ENCODE peak calls at places on chromosomes 7 and 10, in ten cellular contexts. A, U, N, Y, O, W, S, G, R and D are unnamed samples.
A peak's percentile ranks its signal among the peaks of the same experiment; 100 is the strongest.

GRCh38 chr7:122303522-122303970 is 1.0 kb downstream of the FEZF1 start:
- ATAC-seq in R (no peak), G (no peak), A (no peak), N (no peak), O (no peak), S (no peak), U (no peak), W (no peak), Y (no peak), D (no peak)

GRCh38 chr7:42046483-42046882 is 190.5 kb downstream of the GLI3 start:
- ATAC-seq in N (no peak), Y (no peak), R (no peak), W (no peak), S (no peak), U (no peak), G (no peak), A (no peak), O (no peak), D (no peak)

GRCh38 chr10:68346774-68347173 is 14.0 kb upstream of the PBLD start:
- ATAC-seq in S (no peak), W (no peak), R (no peak), A (no peak), O (no peak), N (no peak), Y (no peak), G (no peak), U (no peak), D (no peak)

GRCh38 chr10:97882142-97883091 is 32.8 kb downstream of the GOLGA7B start:
- ATAC-seq in G (peak; percentile 86), Y (peak; percentile 63), U (no peak), A (no peak), R (peak; percentile 58), W (no peak), S (no peak), O (no peak), N (peak; percentile 32), D (peak; percentile 85)

GRCh38 chr10:5259132-5259951 is 62.7 kb downstream of the AKR1C4 start:
- ATAC-seq in Y (no peak), N (no peak), U (no peak), W (no peak), S (no peak), O (no peak), G (no peak), R (no peak), A (no peak), D (no peak)

GRCh38 chr10:102159051-102159597 is 6.9 kb downstream of the NOLC1 start:
- ATAC-seq in Y (no peak), O (no peak), G (no peak), W (no peak), S (no peak), A (no peak), R (no peak), N (no peak), U (no peak), D (no peak)

GRCh38 chr10:50636576-50636975 is 12.8 kb upstream of the SGMS1 start:
- ATAC-seq in U (no peak), S (peak; percentile 71), A (peak; percentile 44), W (no peak), Y (no peak), N (peak; percentile 84), G (peak; percentile 91), R (no peak), O (no peak), D (peak; percentile 92)

GRCh38 chr7:82049442-82049841 is 279.6 kb upstream of the HGF start:
- ATAC-seq in N (no peak), U (peak; percentile 35), A (no peak), O (no peak), S (no peak), G (no peak), Y (peak; percentile 40), W (no peak), R (no peak), D (no peak)

GRCh38 chr10:81884856-81885255 is 9.9 kb downstream of the NRG3 start:
- ATAC-seq in S (no peak), U (no peak), O (no peak), W (no peak), A (no peak), Y (no peak), R (no peak), N (no peak), G (no peak), D (no peak)

GRCh38 chr7:50822110-50822509 is 39.4 kb upstream of the GRB10 start:
- ATAC-seq in G (no peak), W (no peak), O (no peak), R (no peak), A (no peak), Y (no peak), N (no peak), S (no peak), U (no peak), D (no peak)

GRCh38 chr10:43702936-43703281 is 54.2 kb upstream of the ZNF32 start:
- ATAC-seq in O (no peak), U (no peak), N (no peak), A (no peak), R (no peak), Y (no peak), W (no peak), S (no peak), G (no peak), D (no peak)

GRCh38 chr10:94088926-94089381 is 95.2 kb downstream of the PLCE1 start:
- ATAC-seq in U (no peak), A (no peak), G (no peak), W (peak; percentile 17), O (peak; percentile 85), Y (peak; percentile 80), S (no peak), R (peak; percentile 74), N (no peak), D (no peak)

GRCh38 chr10:28947209-28947608 is 269.9 kb downstream of the BAMBI start:
- ATAC-seq in Y (peak; percentile 27), W (no peak), R (no peak), N (no peak), A (no peak), G (no peak), S (no peak), O (no peak), U (no peak), D (no peak)

GRCh38 chr7:21355406-21355874 is 72.4 kb upstream of the SP4 start:
- ATAC-seq in O (no peak), S (peak; percentile 71), R (peak; percentile 82), Y (peak; percentile 67), U (no peak), N (peak; percentile 87), G (peak; percentile 80), W (peak; percentile 91), A (peak; percentile 36), D (peak; percentile 84)

GRCh38 chr10:77500754-77501151 is 136.9 kb downstream of the KCNMA1 start:
- ATAC-seq in W (peak; percentile 71), G (peak; percentile 71), Y (no peak), A (no peak), O (no peak), N (peak; percentile 22), S (no peak), R (no peak), U (no peak), D (peak; percentile 64)

GRCh38 chr7:66157060-66157459 is 42.4 kb downstream of the CRCP start:
- ATAC-seq in R (no peak), W (no peak), N (no peak), G (no peak), S (no peak), O (no peak), U (no peak), A (no peak), Y (no peak), D (no peak)

GRCh38 chr10:29472268-29473086 is 162.3 kb downstream of the SVIL start:
- ATAC-seq in U (no peak), W (no peak), Y (no peak), N (no peak), R (peak; percentile 42), O (no peak), A (no peak), S (no peak), G (no peak), D (no peak)

GRCh38 chr7:11491811-11492210 is 340.2 kb downstream of the THSD7A start:
- ATAC-seq in O (no peak), W (no peak), N (no peak), Y (no peak), R (no peak), G (no peak), U (no peak), S (no peak), A (no peak), D (no peak)

GRCh38 chr7:5333121-5334050 is 50.6 kb downstream of the SLC29A4 start:
- ATAC-seq in W (no peak), R (peak; percentile 45), G (no peak), O (no peak), N (no peak), S (no peak), Y (peak; percentile 48), A (no peak), U (peak; percentile 69), D (no peak)

GRCh38 chr7:14322724-14323123 is 333.3 kb upstream of the ETV1 start:
- ATAC-seq in G (no peak), U (no peak), R (no peak), N (no peak), S (no peak), A (no peak), W (no peak), O (no peak), Y (no peak), D (no peak)

GRCh38 chr10:131082991-131083465 is 228.5 kb downstream of the TCERG1L start:
- ATAC-seq in O (no peak), Y (peak; percentile 38), U (no peak), G (no peak), W (no peak), A (peak; percentile 3), S (no peak), N (no peak), R (no peak), D (no peak)

GRCh38 chr10:65183236-65183635 is 1662.0 kb downstream of the REEP3 start:
- ATAC-seq in O (no peak), R (no peak), G (no peak), U (no peak), S (no peak), A (no peak), W (no peak), Y (no peak), N (no peak), D (no peak)

GRCh38 chr7:139394553-139394952 is 34.9 kb downstream of the LUC7L2 start:
- ATAC-seq in S (peak; percentile 68), R (no peak), N (peak; percentile 83), A (peak; percentile 67), U (no peak), G (no peak), O (no peak), W (no peak), Y (no peak), D (peak; percentile 65)

GRCh38 chr10:14598809-14599764 is 175.6 kb downstream of the FAM107B start:
- ATAC-seq in S (no peak), R (no peak), U (no peak), Y (no peak), G (peak; percentile 13), O (no peak), W (no peak), N (peak; percentile 13), A (no peak), D (no peak)

GRCh38 chr10:11026761-11027160 is 9.1 kb downstream of the CELF2 start:
- ATAC-seq in A (no peak), O (no peak), N (no peak), W (no peak), R (no peak), G (no peak), U (no peak), Y (no peak), S (no peak), D (no peak)

GRCh38 chr7:6423942-6424701 is 23.6 kb downstream of the DAGLB start:
- ATAC-seq in O (peak; percentile 62), W (peak; percentile 58), R (peak; percentile 73), A (no peak), Y (peak; percentile 68), U (peak; percentile 63), N (peak; percentile 70), G (no peak), S (peak; percentile 18), D (no peak)

GRCh38 chr10:94036664-94037033 is 42.9 kb downstream of the PLCE1 start:
- ATAC-seq in W (no peak), Y (no peak), G (no peak), S (no peak), R (no peak), O (no peak), N (no peak), U (no peak), A (no peak), D (no peak)

GRCh38 chr10:14772399-14772798 is 2.3 kb downstream of the FAM107B start:
- ATAC-seq in S (no peak), Y (peak; percentile 52), U (no peak), W (no peak), O (no peak), A (no peak), N (no peak), R (peak; percentile 81), G (no peak), D (no peak)